ENCODE peak calls at places on chromosome 17, in four cellular contexts. Z is ACHN, J is GM03348, G is renal cortical epithelial cell. C is an unnamed sample.

GRCh38 chr17:79651751-79652150 is 40.9 kb upstream of the RBFOX3 start:
- DNase-seq in Z (no peak), G (no peak), J (no peak), C (no peak)

GRCh38 chr17:39639566-39640458 is 2.9 kb downstream of the STARD3 start:
- DNase-seq in G (no peak), J (no peak), Z (no peak), C (no peak)

GRCh38 chr17:63928966-63929695 is 3.0 kb downstream of the CD79B start:
- DNase-seq in G (no peak), Z (no peak), J (no peak), C (no peak)

GRCh38 chr17:83082435-83082834 is 3.0 kb downstream of the METRNL start:
- DNase-seq in G (no peak), J (no peak), Z (no peak), C (no peak)

GRCh38 chr17:81899514-81900166 is 2.4 kb upstream of the NPB start:
- DNase-seq in J (no peak), G (no peak), Z (no peak), C (no peak)

GRCh38 chr17:72476575-72476986 is 355.8 kb downstream of the SOX9 start:
- DNase-seq in J (no peak), Z (no peak), G (peak), C (no peak)

GRCh38 chr17:1481736-1482135 is 10.8 kb downstream of the MYO1C start:
- DNase-seq in G (no peak), J (no peak), Z (no peak), C (no peak)

GRCh38 chr17:79814966-79815835 is 18.3 kb upstream of the CBX8 start:
- DNase-seq in J (peak), G (no peak), Z (no peak), C (peak)

GRCh38 chr17:11251561-11252107 is 10.6 kb downstream of the SHISA6 start:
- DNase-seq in G (no peak), J (no peak), Z (no peak), C (no peak)

GRCh38 chr17:81906476-81907218 is 4.6 kb downstream of the PCYT2 start:
- DNase-seq in Z (no peak), J (no peak), G (no peak), C (no peak)

GRCh38 chr17:45376171-45376564 is 56.5 kb downstream of the ARHGAP27 start:
- DNase-seq in Z (no peak), J (no peak), G (no peak), C (peak)

GRCh38 chr17:75370288-75370687 is 35.2 kb downstream of the GRB2 start:
- DNase-seq in Z (no peak), J (no peak), G (peak), C (no peak)

GRCh38 chr17:61280851-61281250 is 118.8 kb upstream of the TBX2 start:
- DNase-seq in Z (no peak), J (no peak), G (no peak), C (no peak)

GRCh38 chr17:60165976-60166375 is 16.2 kb downstream of the CA4 start:
- DNase-seq in G (no peak), J (no peak), Z (no peak), C (no peak)

GRCh38 chr17:55442953-55443683 is 21.5 kb upstream of the MMD start:
- DNase-seq in G (peak), Z (no peak), J (no peak), C (no peak)

GRCh38 chr17:82246365-82247174 is 17.7 kb downstream of the SLC16A3 start:
- DNase-seq in J (peak), G (peak), Z (peak), C (peak)

GRCh38 chr17:39096435-39097158 is 54.8 kb downstream of the PLXDC1 start:
- DNase-seq in J (no peak), G (no peak), Z (no peak), C (no peak)

GRCh38 chr17:43966276-43966675 is 12.5 kb upstream of the PYY start:
- DNase-seq in J (no peak), Z (peak), G (peak), C (no peak)